ENCODE peak calls at places on chromosomes 13 and 19, in eight cellular contexts. Z, V, L, Q, J, H, T and X are unnamed samples.

GRCh38 chr13:24854311-24854710 is 90.3 kb downstream of the RNF17 start:
- DNase-seq in V (no peak), Z (no peak), H (no peak), T (no peak), Q (no peak), J (no peak), L (no peak), X (no peak)

GRCh38 chr13:113729329-113730019 is 29.6 kb upstream of the TMEM255B start:
- DNase-seq in L (no peak), Q (no peak), T (no peak), H (no peak), Z (no peak), V (peak), J (no peak), X (no peak)

GRCh38 chr13:25783480-25784081 is 268.2 kb downstream of the SHISA2 start:
- DNase-seq in T (no peak), Q (no peak), V (no peak), L (no peak), J (no peak), H (no peak), Z (no peak), X (no peak)

GRCh38 chr19:38690832-38691231 is 43.4 kb downstream of the ACTN4 start:
- DNase-seq in V (no peak), Z (no peak), L (no peak), J (no peak), Q (no peak), T (no peak), H (no peak), X (no peak)

GRCh38 chr19:17855333-17856152 is 4.2 kb upstream of the RPL18A start:
- DNase-seq in L (no peak), V (peak), T (peak), Q (peak), H (peak), Z (peak), J (peak), X (no peak)

GRCh38 chr13:36029171-36029570 is 102.0 kb downstream of the DCLK1 start:
- DNase-seq in T (no peak), Q (no peak), V (no peak), L (no peak), J (no peak), H (no peak), Z (no peak), X (no peak)

GRCh38 chr13:30744056-30744684 is 8.8 kb downstream of the ALOX5AP start:
- DNase-seq in J (peak), H (peak), T (peak), Q (peak), L (no peak), V (no peak), Z (peak), X (no peak)

GRCh38 chr19:21593934-21594844 is 88.8 kb downstream of the ZNF429 start:
- DNase-seq in J (peak), Q (no peak), Z (no peak), L (no peak), T (no peak), H (no peak), V (no peak), X (no peak)

GRCh38 chr19:8654591-8655339 is 24.3 kb downstream of the NFILZ start:
- DNase-seq in L (peak), T (no peak), V (peak), Z (peak), J (peak), H (no peak), Q (peak), X (no peak)

GRCh38 chr13:44423824-44424223 is 50.2 kb downstream of the SERP2 start:
- DNase-seq in J (no peak), H (no peak), L (no peak), T (no peak), Z (no peak), V (no peak), Q (no peak), X (no peak)

GRCh38 chr13:57264965-57265364 is 98.0 kb downstream of the PRR20E start:
- DNase-seq in T (no peak), Q (no peak), V (no peak), Z (no peak), J (no peak), L (no peak), H (no peak), X (no peak)

GRCh38 chr13:30916991-30917390 is 10.9 kb downstream of the MEDAG start:
- DNase-seq in V (no peak), T (no peak), Z (no peak), H (no peak), Q (no peak), L (no peak), J (no peak), X (no peak)

GRCh38 chr13:79874396-79875360 is 393.7 kb downstream of the NDFIP2 start:
- DNase-seq in Z (no peak), Q (no peak), T (no peak), J (no peak), V (no peak), H (no peak), L (no peak), X (no peak)

DNA sequence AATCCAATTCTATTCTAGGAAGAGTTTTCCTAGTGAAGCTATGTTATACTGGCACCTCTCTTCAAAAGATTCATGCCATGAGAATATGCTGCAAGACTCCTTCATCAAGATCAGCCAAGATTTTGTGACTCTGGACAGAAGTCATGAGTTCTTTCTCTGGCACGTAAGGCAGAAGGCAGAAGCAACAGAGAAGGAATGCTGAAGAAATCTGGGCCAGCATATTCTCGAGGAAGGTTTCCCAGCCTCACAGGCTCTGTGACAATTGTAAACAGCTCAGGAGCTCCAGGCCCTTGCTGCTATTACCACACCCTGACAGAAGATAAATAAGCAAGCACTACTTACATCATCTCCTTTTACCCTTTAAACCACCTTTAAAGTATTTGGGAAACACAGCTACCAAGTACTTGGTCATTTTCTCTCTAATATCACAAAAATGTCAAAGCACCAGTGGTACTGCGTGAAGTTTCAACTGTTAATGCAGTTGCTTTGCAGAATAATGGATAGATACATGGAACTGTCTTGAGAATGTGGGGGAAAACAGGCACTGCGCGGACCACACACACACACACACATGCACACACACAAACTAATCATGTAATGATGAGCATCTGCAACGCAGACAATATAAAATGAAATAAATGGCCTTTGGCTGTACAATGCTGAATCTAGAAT is 55.4 kb downstream of the INTS6 start:
- DNase-seq in Q (no peak), V (peak), H (no peak), T (no peak), Z (no peak), J (no peak), L (no peak), X (no peak)
- TF ChIP-seq POLR2AphosphoS5 in Q (no peak), V (no peak), H (no peak), T (no peak), Z (no peak), J (no peak), L (no peak), X (no peak)

GRCh38 chr13:40023608-40024577 is 368.4 kb downstream of the COG6 start:
- DNase-seq in V (no peak), J (no peak), T (no peak), Q (no peak), H (no peak), L (no peak), Z (no peak), X (no peak)

GRCh38 chr13:40026741-40027140 is 371.3 kb downstream of the COG6 start:
- DNase-seq in V (no peak), T (peak), L (no peak), J (no peak), Z (no peak), Q (no peak), H (no peak), X (no peak)

GRCh38 chr13:40024578-40024952 is 369.1 kb downstream of the COG6 start:
- DNase-seq in Z (no peak), V (no peak), T (no peak), L (no peak), H (no peak), J (no peak), Q (no peak), X (no peak)

GRCh38 chr13:40026174-40026585 is 370.7 kb downstream of the COG6 start:
- DNase-seq in Q (no peak), L (no peak), T (peak), V (no peak), Z (no peak), J (no peak), H (no peak), X (no peak)

GRCh38 chr13:40024962-40025714 is 369.7 kb downstream of the COG6 start:
- DNase-seq in V (peak), T (no peak), Z (no peak), Q (no peak), J (no peak), L (no peak), H (no peak), X (no peak)
- H3K27ac ChIP-seq in V (no peak), T (no peak), Z (no peak), Q (no peak), J (no peak), L (no peak), H (no peak), X (no peak)

GRCh38 chr13:53781941-53782340 is 753.3 kb downstream of the OLFM4 start:
- DNase-seq in L (no peak), J (no peak), H (no peak), T (no peak), V (no peak), Z (no peak), Q (no peak), X (no peak)
- H3K9ac ChIP-seq in L (no peak), J (no peak), H (no peak), T (no peak), V (no peak), Z (no peak), Q (no peak), X (no peak)

GRCh38 chr19:1236566-1236965 is 1.2 kb downstream of the CBARP start:
- DNase-seq in T (no peak), Q (no peak), H (no peak), J (no peak), L (no peak), V (peak), Z (no peak), X (no peak)
- TF ChIP-seq POLR2AphosphoS5 in T (no peak), Q (no peak), H (no peak), J (no peak), L (no peak), V (no peak), Z (no peak), X (no peak)

GRCh38 chr13:112252744-112253590 is 123.2 kb upstream of the SPACA7 start:
- DNase-seq in Z (no peak), V (no peak), H (no peak), Q (no peak), L (no peak), J (no peak), T (no peak), X (no peak)

GRCh38 chr13:112248909-112249592 is 127.1 kb upstream of the SPACA7 start:
- DNase-seq in Q (no peak), L (no peak), H (no peak), J (no peak), T (no peak), V (no peak), Z (no peak), X (no peak)

GRCh38 chr13:112251930-112252585 is 124.1 kb upstream of the SPACA7 start:
- DNase-seq in T (no peak), J (no peak), H (no peak), L (no peak), Q (no peak), V (no peak), Z (no peak), X (no peak)

GRCh38 chr13:112249644-112250610 is 126.2 kb upstream of the SPACA7 start:
- DNase-seq in J (no peak), T (no peak), H (no peak), L (no peak), Z (no peak), V (no peak), Q (no peak), X (no peak)

GRCh38 chr13:112250788-112251445 is 125.2 kb upstream of the SPACA7 start:
- DNase-seq in T (no peak), Z (no peak), V (no peak), L (no peak), J (no peak), Q (no peak), H (no peak), X (no peak)
- H3K27ac ChIP-seq in T (no peak), Z (no peak), V (no peak), L (no peak), J (no peak), Q (no peak), H (no peak), X (no peak)

GRCh38 chr19:53132231-53132991 is at the start of gene ZNF415:
- DNase-seq in V (peak), J (no peak), H (no peak), Z (peak), T (no peak), L (peak), Q (no peak), X (no peak)
- H3K9ac ChIP-seq in V (peak), J (no peak), H (no peak), Z (no peak), T (no peak), L (no peak), Q (no peak), X (no peak)

DNA sequence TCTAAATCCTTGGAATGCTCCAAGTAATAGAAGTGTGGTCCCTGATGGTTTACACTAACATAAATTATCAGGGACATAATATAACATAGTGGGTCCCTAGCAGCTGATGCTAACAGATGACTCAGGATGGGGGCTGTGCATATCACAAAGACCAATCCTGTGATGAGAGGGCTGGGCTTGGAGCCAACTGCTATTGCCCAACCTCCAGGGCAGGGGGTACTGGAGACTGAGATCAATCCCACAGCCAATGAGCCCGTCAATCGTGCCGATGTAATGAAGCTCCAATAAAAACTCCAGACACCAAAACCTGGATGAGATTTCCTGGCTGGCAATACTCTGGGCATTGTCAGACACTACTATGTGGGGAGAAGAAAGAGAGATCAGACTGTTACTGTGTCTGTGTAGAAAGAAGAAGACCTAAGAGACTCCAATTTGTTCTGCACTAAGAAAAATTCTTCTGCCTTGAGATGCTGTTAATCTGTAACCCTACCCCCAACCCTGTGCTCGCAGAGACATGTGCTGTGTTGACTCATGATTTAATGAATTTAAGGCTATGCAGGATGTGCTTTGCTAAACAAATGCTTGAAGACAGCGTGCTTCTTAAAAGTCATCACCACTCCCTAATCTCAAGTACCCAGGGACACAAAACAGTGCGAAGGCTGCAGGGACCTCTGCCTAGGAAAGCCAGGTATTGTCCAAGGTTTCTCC is 33.4 kb downstream of the ABCC4 start:
- DNase-seq in T (no peak), L (no peak), J (peak), Q (no peak), H (peak), V (no peak), Z (peak), X (peak)
- TF ChIP-seq POLR2AphosphoS5 in T (no peak), L (no peak), J (no peak), Q (no peak), H (no peak), V (no peak), Z (no peak), X (no peak)

DNA sequence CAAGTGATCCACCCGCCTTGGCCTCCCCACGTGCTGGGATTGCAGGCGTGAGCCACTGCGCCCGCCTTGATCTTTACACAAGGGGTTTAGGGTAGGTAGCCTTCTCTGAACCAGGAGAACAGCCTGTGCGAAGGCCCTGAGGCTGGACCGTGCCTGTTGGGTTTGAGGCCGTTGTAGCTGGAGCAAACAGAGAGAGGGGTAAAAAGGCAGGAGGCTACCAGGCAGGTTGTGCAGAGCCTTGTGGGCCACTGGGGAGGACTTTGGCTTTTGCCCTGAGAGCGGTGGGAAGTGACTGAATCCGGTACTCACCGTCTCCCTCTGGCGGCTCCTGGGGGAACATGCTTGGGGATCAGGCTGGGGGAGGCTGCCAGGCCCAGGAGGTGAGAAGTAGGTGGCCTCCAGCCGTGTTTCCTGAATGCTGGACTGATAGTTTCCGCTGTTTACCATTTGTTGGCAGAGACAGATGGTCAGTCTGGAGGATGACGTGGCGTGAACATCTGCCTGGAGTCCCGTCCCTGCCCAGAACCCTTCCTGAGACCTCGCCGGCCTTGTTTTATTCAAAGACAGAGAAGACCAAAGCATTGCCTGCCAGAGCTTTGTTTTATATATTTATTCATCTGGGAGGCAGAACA is 24.6 kb downstream of the SPC24 start:
- DNase-seq in H (peak), V (peak), Q (peak), L (no peak), Z (peak), J (peak), T (no peak), X (no peak)
- H3K27ac ChIP-seq in H (peak), V (peak), Q (peak), L (no peak), Z (peak), J (no peak), T (no peak), X (no peak)

DNA sequence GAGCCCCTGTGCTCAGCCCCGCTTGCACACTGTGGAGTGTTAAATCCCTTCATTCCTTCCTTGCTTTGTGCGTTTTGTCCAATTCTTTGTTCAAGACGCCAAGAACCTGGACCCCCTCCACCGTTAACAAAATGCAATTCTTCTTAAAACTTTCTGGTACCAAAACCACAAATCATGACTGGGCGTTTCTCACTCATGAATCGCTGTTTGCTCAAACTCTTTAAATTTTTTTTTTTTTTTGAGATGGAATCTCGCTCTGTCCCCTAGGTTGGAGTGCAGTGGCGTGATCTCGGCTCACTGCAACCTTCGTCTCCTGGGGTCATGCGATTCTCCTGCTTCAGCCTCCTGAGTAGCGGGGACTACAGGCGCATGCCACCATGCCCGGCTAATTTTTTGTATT is 841 bp downstream of the ZNF20 start:
- DNase-seq in Z (no peak), Q (no peak), T (no peak), J (no peak), L (no peak), V (no peak), H (no peak), X (no peak)
- H3K9ac ChIP-seq in Z (no peak), Q (no peak), T (peak), J (peak), L (no peak), V (peak), H (peak), X (peak)

GRCh38 chr13:20441879-20442278 is 83.8 kb downstream of the CRYL1 start:
- DNase-seq in V (no peak), T (no peak), J (no peak), H (no peak), L (no peak), Z (no peak), Q (peak), X (no peak)
- TF ChIP-seq POLR2AphosphoS5 in V (no peak), T (no peak), J (no peak), H (no peak), L (no peak), Z (no peak), Q (no peak), X (no peak)